ENCODE peak calls at places on chromosomes 7 and 10, in nine cellular contexts. One of them, this sample, is unnamed.

GRCh38 chr10:97196213-97197029 is 10.7 kb upstream of the SLIT1 start:
- DNase-seq in A549: peak; percentile 67
- DNase-seq in tibial artery: peak; percentile 32
- DNase-seq in mammary epithelial cell: peak; percentile 23
- DNase-seq in OCI-LY7: peak; percentile 92
- DNase-seq in astrocyte: peak; percentile 14
- DNase-seq in suprapubic skin: no peak
- DNase-seq in WERI-Rb-1: peak; percentile 94
- DNase-seq in upper lobe of right lung: peak; percentile 75
- DNase-seq in this sample: peak; percentile 68

GRCh38 chr10:58653139-58653538 is 140.5 kb downstream of the BICC1 start:
- DNase-seq in A549: no peak
- DNase-seq in tibial artery: no peak
- DNase-seq in mammary epithelial cell: no peak
- DNase-seq in OCI-LY7: no peak
- DNase-seq in astrocyte: peak; percentile 74
- DNase-seq in suprapubic skin: no peak
- DNase-seq in WERI-Rb-1: no peak
- DNase-seq in upper lobe of right lung: no peak
- DNase-seq in this sample: no peak

GRCh38 chr7:2116086-2116810 is 116.5 kb downstream of the MAD1L1 start:
- DNase-seq in A549: no peak
- DNase-seq in tibial artery: no peak
- DNase-seq in mammary epithelial cell: peak; percentile 80
- DNase-seq in OCI-LY7: no peak
- DNase-seq in astrocyte: peak; percentile 83
- DNase-seq in suprapubic skin: no peak
- DNase-seq in WERI-Rb-1: no peak
- DNase-seq in upper lobe of right lung: no peak
- DNase-seq in this sample: peak; percentile 90

GRCh38 chr10:31822616-31823318 is 105.9 kb downstream of the ARHGAP12 start:
- DNase-seq in A549: no peak
- DNase-seq in tibial artery: no peak
- DNase-seq in mammary epithelial cell: no peak
- DNase-seq in OCI-LY7: no peak
- DNase-seq in astrocyte: no peak
- DNase-seq in suprapubic skin: no peak
- DNase-seq in WERI-Rb-1: no peak
- DNase-seq in upper lobe of right lung: no peak
- DNase-seq in this sample: no peak

GRCh38 chr7:72030994-72031667 is 381.0 kb downstream of the CALN1 start:
- DNase-seq in A549: no peak
- DNase-seq in tibial artery: no peak
- DNase-seq in mammary epithelial cell: no peak
- DNase-seq in OCI-LY7: no peak
- DNase-seq in astrocyte: no peak
- DNase-seq in suprapubic skin: no peak
- DNase-seq in WERI-Rb-1: no peak
- DNase-seq in upper lobe of right lung: no peak
- DNase-seq in this sample: no peak

GRCh38 chr7:52260046-52260665 is 775.3 kb upstream of the POM121L12 start:
- DNase-seq in A549: peak; percentile 25
- DNase-seq in tibial artery: no peak
- DNase-seq in mammary epithelial cell: no peak
- DNase-seq in OCI-LY7: no peak
- DNase-seq in astrocyte: no peak
- DNase-seq in suprapubic skin: no peak
- DNase-seq in WERI-Rb-1: peak; percentile 46
- DNase-seq in upper lobe of right lung: no peak
- DNase-seq in this sample: peak; percentile 26

GRCh38 chr10:44395902-44396670 is 11.2 kb upstream of the CXCL12 start:
- DNase-seq in A549: no peak
- DNase-seq in tibial artery: no peak
- DNase-seq in mammary epithelial cell: no peak
- DNase-seq in OCI-LY7: no peak
- DNase-seq in astrocyte: no peak
- DNase-seq in suprapubic skin: peak; percentile 43
- DNase-seq in WERI-Rb-1: no peak
- DNase-seq in upper lobe of right lung: peak; percentile 43
- DNase-seq in this sample: no peak

GRCh38 chr7:133230591-133231194 is 22.2 kb upstream of the EXOC4 start:
- DNase-seq in A549: peak; percentile 57
- DNase-seq in tibial artery: peak; percentile 43
- DNase-seq in mammary epithelial cell: peak; percentile 32
- DNase-seq in OCI-LY7: peak; percentile 56
- DNase-seq in astrocyte: peak; percentile 2
- DNase-seq in suprapubic skin: no peak
- DNase-seq in WERI-Rb-1: peak; percentile 54
- DNase-seq in upper lobe of right lung: no peak
- DNase-seq in this sample: no peak

GRCh38 chr10:77043364-77043763 is 594.2 kb downstream of the KCNMA1 start:
- DNase-seq in A549: no peak
- DNase-seq in tibial artery: no peak
- DNase-seq in mammary epithelial cell: peak; percentile 29
- DNase-seq in OCI-LY7: no peak
- DNase-seq in astrocyte: peak; percentile 2
- DNase-seq in suprapubic skin: no peak
- DNase-seq in WERI-Rb-1: no peak
- DNase-seq in upper lobe of right lung: no peak
- DNase-seq in this sample: no peak

GRCh38 chr10:79483948-79484347 is 28.4 kb upstream of the EIF5AL1 start:
- DNase-seq in A549: no peak
- DNase-seq in tibial artery: peak; percentile 48
- DNase-seq in mammary epithelial cell: no peak
- DNase-seq in OCI-LY7: no peak
- DNase-seq in astrocyte: peak; percentile 45
- DNase-seq in suprapubic skin: peak; percentile 82
- DNase-seq in WERI-Rb-1: no peak
- DNase-seq in upper lobe of right lung: no peak
- DNase-seq in this sample: no peak

GRCh38 chr7:73712773-73713172 is 6.7 kb downstream of the STX1A start:
- DNase-seq in A549: no peak
- DNase-seq in tibial artery: no peak
- DNase-seq in mammary epithelial cell: no peak
- DNase-seq in OCI-LY7: no peak
- DNase-seq in astrocyte: no peak
- DNase-seq in suprapubic skin: no peak
- DNase-seq in WERI-Rb-1: no peak
- DNase-seq in upper lobe of right lung: no peak
- DNase-seq in this sample: no peak
- H3K27ac ChIP-seq in A549: peak overlapping the region; percentile 100
- H3K27ac ChIP-seq in tibial artery: no peak overlapping the region
- H3K27ac ChIP-seq in mammary epithelial cell: no peak overlapping the region
- H3K27ac ChIP-seq in OCI-LY7: no peak overlapping the region
- H3K27ac ChIP-seq in astrocyte: no peak overlapping the region
- H3K27ac ChIP-seq in suprapubic skin: no peak overlapping the region
- H3K27ac ChIP-seq in WERI-Rb-1: no peak overlapping the region
- H3K27ac ChIP-seq in upper lobe of right lung: no peak overlapping the region
- H3K27ac ChIP-seq in this sample: peak overlapping the region; percentile 8

DNA sequence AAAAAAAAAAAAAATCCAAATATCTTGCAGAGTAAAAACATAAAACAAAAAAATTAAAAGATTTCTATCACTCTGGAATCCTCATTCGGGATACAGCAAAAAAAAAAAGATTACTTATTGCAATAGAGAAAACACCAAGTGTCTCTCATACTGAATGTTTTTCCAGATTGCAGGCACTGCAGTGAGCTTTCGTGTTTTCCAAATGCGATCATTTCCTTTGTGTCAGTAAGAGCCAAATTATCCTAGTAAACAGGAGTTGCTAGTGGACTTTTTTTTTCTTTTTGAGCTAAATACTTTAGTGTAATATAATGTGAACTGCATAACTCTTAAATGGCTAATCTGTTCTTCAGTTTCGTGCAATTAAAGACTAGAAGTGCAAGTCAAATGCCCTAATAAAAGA is 44.3 kb upstream of the TOMM7 start:
- DNase-seq in A549: no peak
- DNase-seq in tibial artery: no peak
- DNase-seq in mammary epithelial cell: no peak
- DNase-seq in OCI-LY7: no peak
- DNase-seq in astrocyte: peak; percentile 55
- DNase-seq in suprapubic skin: no peak
- DNase-seq in WERI-Rb-1: no peak
- DNase-seq in upper lobe of right lung: no peak
- DNase-seq in this sample: no peak
- TF ChIP-seq CTCF in A549: no peak
- TF ChIP-seq CTCF in tibial artery: no peak
- TF ChIP-seq CTCF in mammary epithelial cell: no peak
- TF ChIP-seq CTCF in OCI-LY7: no peak
- TF ChIP-seq CTCF in astrocyte: no peak
- TF ChIP-seq CTCF in suprapubic skin: no peak
- TF ChIP-seq CTCF in WERI-Rb-1: no peak
- TF ChIP-seq CTCF in upper lobe of right lung: no peak
- TF ChIP-seq CTCF in this sample: no peak

GRCh38 chr10:34320265-34320664 is 494.8 kb downstream of the PARD3 start:
- DNase-seq in A549: no peak
- DNase-seq in tibial artery: no peak
- DNase-seq in mammary epithelial cell: no peak
- DNase-seq in OCI-LY7: no peak
- DNase-seq in astrocyte: no peak
- DNase-seq in suprapubic skin: no peak
- DNase-seq in WERI-Rb-1: no peak
- DNase-seq in upper lobe of right lung: no peak
- DNase-seq in this sample: no peak
- H3K27ac ChIP-seq in A549: peak overlapping the region; percentile 8
- H3K27ac ChIP-seq in tibial artery: no peak overlapping the region
- H3K27ac ChIP-seq in mammary epithelial cell: no peak overlapping the region
- H3K27ac ChIP-seq in OCI-LY7: no peak overlapping the region
- H3K27ac ChIP-seq in astrocyte: no peak overlapping the region
- H3K27ac ChIP-seq in suprapubic skin: no peak overlapping the region
- H3K27ac ChIP-seq in WERI-Rb-1: no peak overlapping the region
- H3K27ac ChIP-seq in upper lobe of right lung: no peak overlapping the region
- H3K27ac ChIP-seq in this sample: no peak overlapping the region

GRCh38 chr7:17530741-17531417 is 232.4 kb downstream of the AHR start:
- DNase-seq in A549: no peak
- DNase-seq in tibial artery: no peak
- DNase-seq in mammary epithelial cell: peak; percentile 28
- DNase-seq in OCI-LY7: no peak
- DNase-seq in astrocyte: no peak
- DNase-seq in suprapubic skin: no peak
- DNase-seq in WERI-Rb-1: no peak
- DNase-seq in upper lobe of right lung: no peak
- DNase-seq in this sample: peak; percentile 29
- TF ChIP-seq CTCF in A549: peak; percentile 32
- TF ChIP-seq CTCF in tibial artery: peak; percentile 17
- TF ChIP-seq CTCF in mammary epithelial cell: peak; percentile 31
- TF ChIP-seq CTCF in OCI-LY7: peak; percentile 51
- TF ChIP-seq CTCF in astrocyte: no peak
- TF ChIP-seq CTCF in suprapubic skin: no peak
- TF ChIP-seq CTCF in WERI-Rb-1: no peak
- TF ChIP-seq CTCF in upper lobe of right lung: peak; percentile 34
- TF ChIP-seq CTCF in this sample: no peak

GRCh38 chr7:157735826-157736225 is 399.0 kb downstream of the DNAJB6 start:
- DNase-seq in A549: no peak
- DNase-seq in tibial artery: no peak
- DNase-seq in mammary epithelial cell: no peak
- DNase-seq in OCI-LY7: no peak
- DNase-seq in astrocyte: no peak
- DNase-seq in suprapubic skin: no peak
- DNase-seq in WERI-Rb-1: no peak
- DNase-seq in upper lobe of right lung: no peak
- DNase-seq in this sample: no peak

GRCh38 chr7:157736341-157736740 is 399.5 kb downstream of the DNAJB6 start:
- DNase-seq in A549: no peak
- DNase-seq in tibial artery: no peak
- DNase-seq in mammary epithelial cell: no peak
- DNase-seq in OCI-LY7: no peak
- DNase-seq in astrocyte: no peak
- DNase-seq in suprapubic skin: no peak
- DNase-seq in WERI-Rb-1: no peak
- DNase-seq in upper lobe of right lung: no peak
- DNase-seq in this sample: no peak

GRCh38 chr7:157739056-157739455 is 402.3 kb downstream of the DNAJB6 start:
- DNase-seq in A549: no peak
- DNase-seq in tibial artery: no peak
- DNase-seq in mammary epithelial cell: no peak
- DNase-seq in OCI-LY7: no peak
- DNase-seq in astrocyte: no peak
- DNase-seq in suprapubic skin: no peak
- DNase-seq in WERI-Rb-1: peak; percentile 62
- DNase-seq in upper lobe of right lung: no peak
- DNase-seq in this sample: no peak

GRCh38 chr7:157738064-157738460 is 401.3 kb downstream of the DNAJB6 start:
- DNase-seq in A549: no peak
- DNase-seq in tibial artery: no peak
- DNase-seq in mammary epithelial cell: no peak
- DNase-seq in OCI-LY7: no peak
- DNase-seq in astrocyte: peak; percentile 20
- DNase-seq in suprapubic skin: no peak
- DNase-seq in WERI-Rb-1: no peak
- DNase-seq in upper lobe of right lung: no peak
- DNase-seq in this sample: no peak

DNA sequence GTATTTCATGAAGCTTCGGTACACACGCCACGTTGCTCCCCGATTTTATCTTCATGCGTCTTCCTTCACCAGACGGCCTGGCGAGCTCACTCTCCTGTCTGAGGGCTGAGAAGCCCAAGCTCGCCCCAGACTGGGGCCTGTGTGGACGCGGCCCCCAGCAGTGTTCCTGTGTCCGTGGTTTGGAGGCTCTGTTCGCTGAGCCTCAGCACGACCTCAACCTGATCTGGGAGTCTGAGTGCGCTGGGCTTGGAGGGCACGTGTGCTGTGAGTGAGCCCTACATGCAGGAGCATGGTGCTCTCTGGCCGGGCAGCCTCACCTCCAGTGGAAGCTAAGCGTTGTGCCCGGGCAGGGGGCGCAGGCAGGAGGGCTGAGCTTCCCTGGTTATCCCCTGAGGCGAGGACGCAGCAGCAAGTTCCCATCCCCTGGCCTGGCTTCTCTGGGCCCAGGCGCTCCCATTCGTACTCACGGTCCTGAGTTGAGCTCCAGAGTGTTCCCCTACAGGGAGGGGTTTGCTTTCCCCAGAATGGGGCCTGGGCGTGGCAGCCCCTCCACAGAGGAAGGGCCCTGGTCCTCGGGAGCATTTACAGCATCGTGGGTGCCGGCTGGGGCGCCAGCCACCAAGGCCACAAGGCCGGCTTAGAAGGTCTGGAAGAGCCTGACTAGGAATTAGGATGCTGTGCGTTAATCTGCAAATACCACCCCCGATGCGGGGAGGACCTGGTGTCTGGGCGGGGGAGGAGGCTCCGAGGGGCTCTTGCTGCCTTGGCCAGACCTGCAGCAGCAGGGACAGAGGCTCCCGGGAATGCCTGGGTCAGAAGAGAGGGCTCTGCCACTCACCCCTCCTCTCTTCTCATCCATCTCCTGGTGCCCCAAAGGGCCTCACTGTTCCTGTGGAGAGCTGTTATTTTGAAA is 400.6 kb downstream of the DNAJB6 start:
- DNase-seq in A549: no peak
- DNase-seq in tibial artery: no peak
- DNase-seq in mammary epithelial cell: no peak
- DNase-seq in OCI-LY7: no peak
- DNase-seq in astrocyte: no peak
- DNase-seq in suprapubic skin: no peak
- DNase-seq in WERI-Rb-1: peak; percentile 62
- DNase-seq in upper lobe of right lung: no peak
- DNase-seq in this sample: no peak
- H3K27ac ChIP-seq in A549: no peak overlapping the region
- H3K27ac ChIP-seq in tibial artery: no peak overlapping the region
- H3K27ac ChIP-seq in mammary epithelial cell: no peak overlapping the region
- H3K27ac ChIP-seq in OCI-LY7: no peak overlapping the region
- H3K27ac ChIP-seq in astrocyte: no peak overlapping the region
- H3K27ac ChIP-seq in suprapubic skin: no peak overlapping the region
- H3K27ac ChIP-seq in WERI-Rb-1: no peak overlapping the region
- H3K27ac ChIP-seq in upper lobe of right lung: no peak overlapping the region
- H3K27ac ChIP-seq in this sample: no peak overlapping the region

This sample was measured in RWPE1.